ENCODE peak calls at places on chromosomes 2 and 18, in seven cellular contexts. One of them, this sample, is unnamed.

GRCh38 chr2:51953931-51954330 is 922.0 kb upstream of the NRXN1 start:
- DNase-seq in esophagus squamous epithelium: no peak
- DNase-seq in adrenal gland: no peak
- DNase-seq in ovary: no peak
- DNase-seq in gastrocnemius medialis: no peak
- DNase-seq in transverse colon: no peak
- DNase-seq in heart left ventricle: no peak
- DNase-seq in this sample: no peak

GRCh38 chr2:109126501-109126860 is 2.5 kb upstream of the SH3RF3 start:
- DNase-seq in ovary: no peak
- DNase-seq in heart left ventricle: no peak
- DNase-seq in transverse colon: no peak
- DNase-seq in esophagus squamous epithelium: no peak
- DNase-seq in gastrocnemius medialis: no peak
- DNase-seq in adrenal gland: no peak
- DNase-seq in this sample: no peak

GRCh38 chr2:73112026-73112912 is 479 bp downstream of the RAB11FIP5 start:
- DNase-seq in gastrocnemius medialis: no peak
- DNase-seq in ovary: peak
- DNase-seq in esophagus squamous epithelium: no peak
- DNase-seq in adrenal gland: peak
- DNase-seq in transverse colon: peak
- DNase-seq in heart left ventricle: peak
- DNase-seq in this sample: no peak

GRCh38 chr2:128026422-128027277 is 1.2 kb downstream of the SAP130 start:
- DNase-seq in transverse colon: no peak
- DNase-seq in gastrocnemius medialis: no peak
- DNase-seq in heart left ventricle: no peak
- DNase-seq in esophagus squamous epithelium: peak
- DNase-seq in ovary: no peak
- DNase-seq in adrenal gland: no peak
- DNase-seq in this sample: no peak

GRCh38 chr18:75158465-75159237 is 50.3 kb downstream of the PTGR3 start:
- DNase-seq in esophagus squamous epithelium: no peak
- DNase-seq in transverse colon: no peak
- DNase-seq in heart left ventricle: no peak
- DNase-seq in gastrocnemius medialis: no peak
- DNase-seq in ovary: no peak
- DNase-seq in adrenal gland: no peak
- DNase-seq in this sample: peak

GRCh38 chr2:111679202-111679601 is 204.8 kb downstream of the ANAPC1 start:
- DNase-seq in gastrocnemius medialis: no peak
- DNase-seq in heart left ventricle: no peak
- DNase-seq in transverse colon: no peak
- DNase-seq in ovary: no peak
- DNase-seq in esophagus squamous epithelium: no peak
- DNase-seq in adrenal gland: no peak
- DNase-seq in this sample: no peak

GRCh38 chr18:64589000-64589399 is 440.1 kb upstream of the LINC00305 start:
- DNase-seq in esophagus squamous epithelium: no peak
- DNase-seq in adrenal gland: no peak
- DNase-seq in transverse colon: no peak
- DNase-seq in ovary: no peak
- DNase-seq in gastrocnemius medialis: no peak
- DNase-seq in heart left ventricle: no peak
- DNase-seq in this sample: no peak

GRCh38 chr18:44723973-44724778 is 43.5 kb downstream of the SETBP1 start:
- DNase-seq in heart left ventricle: no peak
- DNase-seq in adrenal gland: no peak
- DNase-seq in transverse colon: no peak
- DNase-seq in esophagus squamous epithelium: no peak
- DNase-seq in gastrocnemius medialis: no peak
- DNase-seq in ovary: no peak
- DNase-seq in this sample: no peak

GRCh38 chr18:49812321-49813070 is 837 bp downstream of the ACAA2 start:
- DNase-seq in esophagus squamous epithelium: no peak
- DNase-seq in adrenal gland: no peak
- DNase-seq in gastrocnemius medialis: no peak
- DNase-seq in transverse colon: no peak
- DNase-seq in heart left ventricle: no peak
- DNase-seq in ovary: no peak
- DNase-seq in this sample: no peak

GRCh38 chr2:119372778-119373568 is 6.2 kb downstream of the DBI start:
- DNase-seq in ovary: no peak
- DNase-seq in esophagus squamous epithelium: no peak
- DNase-seq in gastrocnemius medialis: no peak
- DNase-seq in adrenal gland: no peak
- DNase-seq in transverse colon: no peak
- DNase-seq in heart left ventricle: no peak
- DNase-seq in this sample: no peak
- TF ChIP-seq POLR2A in ovary: no peak
- TF ChIP-seq POLR2A in esophagus squamous epithelium: no peak
- TF ChIP-seq POLR2A in gastrocnemius medialis: no peak
- TF ChIP-seq POLR2A in adrenal gland: no peak
- TF ChIP-seq POLR2A in transverse colon: no peak
- TF ChIP-seq POLR2A in heart left ventricle: no peak
- TF ChIP-seq POLR2A in this sample: no peak

GRCh38 chr2:196136151-196136550 is 35.2 kb downstream of the STK17B start:
- DNase-seq in transverse colon: no peak
- DNase-seq in ovary: no peak
- DNase-seq in heart left ventricle: no peak
- DNase-seq in adrenal gland: no peak
- DNase-seq in esophagus squamous epithelium: no peak
- DNase-seq in gastrocnemius medialis: no peak
- DNase-seq in this sample: no peak

GRCh38 chr2:196131949-196132925 is 39.1 kb downstream of the STK17B start:
- DNase-seq in adrenal gland: no peak
- DNase-seq in heart left ventricle: no peak
- DNase-seq in transverse colon: no peak
- DNase-seq in gastrocnemius medialis: no peak
- DNase-seq in ovary: no peak
- DNase-seq in esophagus squamous epithelium: no peak
- DNase-seq in this sample: no peak

GRCh38 chr2:196128749-196129148 is 42.6 kb downstream of the STK17B start:
- DNase-seq in esophagus squamous epithelium: no peak
- DNase-seq in heart left ventricle: no peak
- DNase-seq in ovary: no peak
- DNase-seq in gastrocnemius medialis: no peak
- DNase-seq in adrenal gland: no peak
- DNase-seq in transverse colon: no peak
- DNase-seq in this sample: no peak

GRCh38 chr2:196130039-196130825 is 41.1 kb downstream of the STK17B start:
- DNase-seq in adrenal gland: no peak
- DNase-seq in gastrocnemius medialis: no peak
- DNase-seq in transverse colon: no peak
- DNase-seq in heart left ventricle: no peak
- DNase-seq in esophagus squamous epithelium: no peak
- DNase-seq in ovary: no peak
- DNase-seq in this sample: no peak

DNA sequence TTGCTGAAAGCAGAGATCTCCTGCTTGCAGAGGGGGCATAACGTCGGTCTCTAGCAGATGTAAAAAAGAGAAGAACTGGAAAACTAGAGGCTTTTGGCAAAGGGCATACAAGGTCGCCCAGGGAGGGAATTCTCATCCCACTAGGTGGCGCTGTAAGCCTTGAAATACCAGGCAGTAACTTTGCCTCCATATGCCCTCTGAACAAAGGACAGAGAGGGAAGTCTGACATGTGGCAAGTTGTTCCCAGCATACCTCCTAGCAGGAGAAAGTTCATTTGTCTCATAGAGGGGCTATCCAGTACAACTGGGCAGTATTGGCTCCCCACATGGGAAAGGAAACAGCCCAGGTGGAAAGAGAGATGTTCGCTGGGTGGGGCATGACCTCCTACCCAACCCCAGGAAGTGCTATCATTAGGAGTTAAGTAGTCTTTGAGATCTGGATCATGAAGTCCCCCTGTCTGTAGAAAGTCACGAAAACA is 40.0 kb downstream of the STK17B start:
- DNase-seq in transverse colon: peak
- DNase-seq in ovary: no peak
- DNase-seq in adrenal gland: peak
- DNase-seq in esophagus squamous epithelium: no peak
- DNase-seq in gastrocnemius medialis: no peak
- DNase-seq in heart left ventricle: no peak
- DNase-seq in this sample: peak
- TF ChIP-seq CTCF in transverse colon: peak
- TF ChIP-seq CTCF in ovary: no peak
- TF ChIP-seq CTCF in adrenal gland: peak
- TF ChIP-seq CTCF in esophagus squamous epithelium: peak
- TF ChIP-seq CTCF in gastrocnemius medialis: no peak
- TF ChIP-seq CTCF in heart left ventricle: peak
- TF ChIP-seq CTCF in this sample: no peak

GRCh38 chr18:23131693-23132319 is 3.5 kb upstream of the CABLES1 start:
- DNase-seq in heart left ventricle: no peak
- DNase-seq in gastrocnemius medialis: no peak
- DNase-seq in esophagus squamous epithelium: no peak
- DNase-seq in ovary: no peak
- DNase-seq in transverse colon: peak
- DNase-seq in adrenal gland: peak
- DNase-seq in this sample: peak
- H3K4me3 ChIP-seq in heart left ventricle: no peak
- H3K4me3 ChIP-seq in gastrocnemius medialis: no peak
- H3K4me3 ChIP-seq in esophagus squamous epithelium: no peak
- H3K4me3 ChIP-seq in ovary: no peak
- H3K4me3 ChIP-seq in transverse colon: no peak
- H3K4me3 ChIP-seq in adrenal gland: no peak
- H3K4me3 ChIP-seq in this sample: no peak

DNA sequence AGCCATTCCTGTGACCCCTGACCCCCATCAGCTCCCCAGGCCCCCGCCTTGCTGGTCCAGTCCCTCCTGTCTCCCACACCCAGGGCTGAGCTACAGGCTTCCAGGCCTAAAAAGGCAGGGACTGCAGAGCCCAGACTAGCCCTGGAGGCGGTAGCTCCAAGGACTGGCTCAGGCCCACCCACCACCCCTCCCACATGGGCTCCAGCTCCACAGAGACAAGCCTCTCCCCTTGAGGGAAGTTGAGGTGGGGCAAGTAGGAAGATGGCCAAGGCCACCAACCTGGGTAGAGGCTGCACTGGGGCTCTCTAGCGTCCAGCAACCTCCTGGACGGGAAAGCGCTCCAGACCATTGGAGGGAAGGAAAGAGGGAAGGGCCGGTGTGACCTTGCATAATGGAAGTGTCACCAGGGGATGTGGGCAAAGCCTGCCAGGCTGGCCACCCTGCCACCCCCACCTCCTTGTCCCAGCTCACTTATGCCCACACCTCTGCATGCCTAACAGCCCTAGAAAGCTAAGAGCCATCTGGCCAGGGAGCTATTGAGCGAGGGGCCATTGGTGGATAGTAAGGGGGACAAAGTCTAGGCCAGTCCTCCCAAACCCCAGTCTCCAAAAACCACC is 63.1 kb downstream of the TNS1 start:
- DNase-seq in ovary: peak
- DNase-seq in esophagus squamous epithelium: no peak
- DNase-seq in adrenal gland: peak
- DNase-seq in gastrocnemius medialis: no peak
- DNase-seq in transverse colon: no peak
- DNase-seq in heart left ventricle: peak
- DNase-seq in this sample: no peak
- TF ChIP-seq POLR2A in ovary: no peak
- TF ChIP-seq POLR2A in esophagus squamous epithelium: peak
- TF ChIP-seq POLR2A in adrenal gland: no peak
- TF ChIP-seq POLR2A in gastrocnemius medialis: no peak
- TF ChIP-seq POLR2A in transverse colon: peak
- TF ChIP-seq POLR2A in heart left ventricle: no peak
- TF ChIP-seq POLR2A in this sample: no peak

GRCh38 chr2:235433860-235434259 is 60.0 kb upstream of the AGAP1 start:
- DNase-seq in esophagus squamous epithelium: no peak
- DNase-seq in gastrocnemius medialis: peak
- DNase-seq in heart left ventricle: no peak
- DNase-seq in transverse colon: peak
- DNase-seq in adrenal gland: peak
- DNase-seq in ovary: peak
- DNase-seq in this sample: peak
- TF ChIP-seq CTCF in esophagus squamous epithelium: no peak
- TF ChIP-seq CTCF in gastrocnemius medialis: no peak
- TF ChIP-seq CTCF in heart left ventricle: no peak
- TF ChIP-seq CTCF in transverse colon: no peak
- TF ChIP-seq CTCF in adrenal gland: peak
- TF ChIP-seq CTCF in ovary: no peak
- TF ChIP-seq CTCF in this sample: no peak

GRCh38 chr2:233469261-233470006 is 97.1 kb downstream of the USP40 start:
- DNase-seq in transverse colon: peak
- DNase-seq in esophagus squamous epithelium: no peak
- DNase-seq in gastrocnemius medialis: no peak
- DNase-seq in ovary: peak
- DNase-seq in heart left ventricle: peak
- DNase-seq in adrenal gland: peak
- DNase-seq in this sample: no peak
- H3K4me3 ChIP-seq in transverse colon: no peak
- H3K4me3 ChIP-seq in esophagus squamous epithelium: no peak
- H3K4me3 ChIP-seq in gastrocnemius medialis: no peak
- H3K4me3 ChIP-seq in ovary: no peak
- H3K4me3 ChIP-seq in heart left ventricle: no peak
- H3K4me3 ChIP-seq in adrenal gland: no peak
- H3K4me3 ChIP-seq in this sample: no peak

DNA sequence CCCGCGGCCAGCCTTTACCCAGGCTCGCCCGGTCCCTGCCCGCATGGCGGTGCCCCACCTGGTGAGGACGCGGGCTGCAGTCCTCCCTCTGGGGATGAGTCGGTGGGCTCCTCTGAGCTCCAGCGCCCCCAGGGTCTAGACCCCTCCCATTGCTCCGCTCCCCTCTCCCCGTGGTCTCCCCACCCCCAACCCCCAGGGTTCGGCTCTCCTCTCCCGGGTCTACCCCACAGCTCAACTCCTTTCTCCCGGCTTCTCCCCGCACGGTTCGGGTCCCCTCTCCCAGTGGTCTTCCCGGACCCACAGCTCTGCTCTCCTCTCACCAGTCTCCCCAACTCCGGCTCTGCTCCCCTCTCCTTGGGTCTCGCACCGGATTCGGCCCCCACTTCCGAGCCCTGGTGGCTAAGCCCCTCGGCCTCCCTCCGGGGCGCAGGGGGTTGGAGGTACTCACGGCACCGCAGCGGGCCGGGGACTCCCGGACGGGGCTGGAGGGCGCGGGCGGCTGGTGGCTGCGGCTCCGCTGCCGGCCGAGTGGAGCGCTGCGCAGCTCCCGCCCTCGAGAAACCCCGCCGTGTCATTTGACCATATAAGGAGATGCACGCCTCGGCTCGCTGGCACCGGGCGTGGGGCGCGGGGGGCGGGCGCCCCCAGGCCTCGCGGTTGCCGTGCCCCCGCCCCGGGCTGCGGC is at the start of gene FHL2:
- DNase-seq in adrenal gland: peak
- DNase-seq in heart left ventricle: peak
- DNase-seq in gastrocnemius medialis: peak
- DNase-seq in transverse colon: peak
- DNase-seq in ovary: peak
- DNase-seq in esophagus squamous epithelium: no peak
- DNase-seq in this sample: no peak
- TF ChIP-seq POLR2A in adrenal gland: peak
- TF ChIP-seq POLR2A in heart left ventricle: no peak
- TF ChIP-seq POLR2A in gastrocnemius medialis: peak
- TF ChIP-seq POLR2A in transverse colon: peak
- TF ChIP-seq POLR2A in ovary: peak
- TF ChIP-seq POLR2A in esophagus squamous epithelium: peak
- TF ChIP-seq POLR2A in this sample: no peak

This sample was measured in lower leg skin.